ENCODE peak calls at places on chromosomes 16 and 17, in six cellular contexts. B is kidney epithelial cell; X is GM10248; Y is stimulated activated CD4-positive, alpha-beta T cell treated with anti-CD3 and anti-CD28 coated beads, Interleukin-4, amount 100 ng/mL, for 4 hours; S is omental fat pad; V is activated naive CD8-positive, alpha-beta T cell treated with anti-CD3 and anti-CD28 coated beads, Interleukin-2, amount 50 U/mL, for 24 hours. D is an unnamed sample.

GRCh38 chr17:2406903-2407790 is 6.3 kb upstream of the MNT start:
- DNase-seq in S (peak), Y (no peak), V (peak), B (peak), X (no peak), D (peak)

GRCh38 chr16:50585331-50585776 is 37.2 kb downstream of the NKD1 start:
- DNase-seq in Y (no peak), B (no peak), X (no peak), V (no peak), S (no peak), D (no peak)

GRCh38 chr16:50731130-50731988 is 10.5 kb upstream of the CYLD start:
- DNase-seq in Y (no peak), V (no peak), S (no peak), X (no peak), B (no peak), D (no peak)

GRCh38 chr16:11024333-11025053 is 80.1 kb downstream of the CLEC16A start:
- DNase-seq in X (no peak), V (peak), Y (no peak), S (no peak), B (peak), D (peak)

GRCh38 chr16:73569266-73569665 is 521.3 kb upstream of the ZFHX3 start:
- DNase-seq in S (no peak), B (no peak), X (no peak), V (no peak), Y (no peak), D (no peak)

GRCh38 chr17:80984749-80985148 is 6.9 kb upstream of the CHMP6 start:
- DNase-seq in X (no peak), Y (no peak), B (no peak), V (no peak), S (no peak), D (peak)

GRCh38 chr17:38890410-38890746 is 20.5 kb downstream of the LASP1 start:
- DNase-seq in X (no peak), V (no peak), B (no peak), S (no peak), Y (no peak), D (no peak)

GRCh38 chr16:28923652-28924398 is 1.2 kb downstream of the RABEP2 start:
- DNase-seq in B (no peak), X (peak), V (no peak), Y (no peak), S (no peak), D (no peak)

GRCh38 chr16:75070055-75070841 is 46.3 kb downstream of the LDHD start:
- DNase-seq in Y (no peak), B (no peak), S (no peak), V (no peak), X (no peak), D (no peak)

GRCh38 chr16:68894714-68895113 is 51.4 kb downstream of the TANGO6 start:
- DNase-seq in Y (no peak), X (no peak), V (no peak), S (no peak), B (no peak), D (no peak)

GRCh38 chr17:39739020-39739884 is 1.5 kb downstream of the GRB7 start:
- DNase-seq in B (no peak), Y (no peak), S (peak), V (no peak), X (no peak), D (peak)

GRCh38 chr17:31496097-31496496 is 104.6 kb downstream of the RAB11FIP4 start:
- DNase-seq in S (no peak), V (no peak), B (no peak), Y (no peak), X (no peak), D (no peak)

GRCh38 chr16:52450906-52451305 is 96.0 kb downstream of the TOX3 start:
- DNase-seq in X (no peak), S (no peak), B (no peak), V (no peak), Y (no peak), D (no peak)

GRCh38 chr16:2194852-2195315 is 1.5 kb downstream of the CASKIN1 start:
- DNase-seq in V (peak), Y (peak), B (no peak), S (no peak), X (peak), D (peak)

GRCh38 chr17:46811978-46812583 is 6.4 kb downstream of the WNT3 start:
- DNase-seq in S (no peak), X (no peak), V (no peak), Y (no peak), B (peak), D (no peak)

GRCh38 chr17:72538921-72539352 is 418.1 kb downstream of the SOX9 start:
- DNase-seq in Y (no peak), V (no peak), S (no peak), B (no peak), X (no peak), D (no peak)

GRCh38 chr17:20960871-20961270 is 81.9 kb downstream of the USP22 start:
- DNase-seq in S (no peak), B (no peak), V (no peak), X (no peak), Y (no peak), D (no peak)

GRCh38 chr16:31093132-31093703 is 1.4 kb downstream of the VKORC1 start:
- DNase-seq in V (no peak), S (no peak), Y (no peak), X (no peak), B (no peak), D (no peak)

GRCh38 chr16:49542391-49542891 is 168.8 kb downstream of the C16orf78 start:
- DNase-seq in Y (no peak), V (no peak), S (no peak), X (no peak), B (no peak), D (no peak)

GRCh38 chr17:29042679-29043538 is at the start of gene PIPOX:
- DNase-seq in S (no peak), Y (no peak), B (no peak), X (peak), V (no peak), D (no peak)

GRCh38 chr16:68265078-68265925 is 976 bp downstream of the SLC7A6 start:
- DNase-seq in X (peak), S (no peak), V (peak), Y (peak), B (peak), D (peak)

GRCh38 chr17:4249452-4250029 is 14.2 kb downstream of the ANKFY1 start:
- DNase-seq in S (no peak), Y (no peak), X (peak), V (no peak), B (no peak), D (no peak)

GRCh38 chr17:951388-952132 is 28.0 kb downstream of the NXN start:
- DNase-seq in X (no peak), S (no peak), Y (no peak), B (peak), V (no peak), D (peak)

GRCh38 chr17:4858880-4859260 is 25.7 kb downstream of the MINK1 start:
- DNase-seq in Y (no peak), X (no peak), V (no peak), S (no peak), B (no peak), D (peak)

GRCh38 chr17:36885161-36885735 is 52.0 kb upstream of the LHX1 start:
- DNase-seq in V (no peak), X (no peak), B (no peak), Y (no peak), S (no peak), D (no peak)

GRCh38 chr17:47694018-47694817 is at the start of gene TBKBP1:
- DNase-seq in V (peak), Y (peak), X (peak), S (no peak), B (no peak), D (no peak)

GRCh38 chr16:11094838-11095565 is 150.6 kb downstream of the CLEC16A start:
- DNase-seq in V (peak), Y (peak), S (no peak), B (no peak), X (peak), D (no peak)

GRCh38 chr17:76585649-76586593 is at the start of gene ST6GALNAC2:
- DNase-seq in V (peak), B (no peak), S (no peak), X (peak), Y (peak), D (peak)

GRCh38 chr17:27853121-27853520 is 40.0 kb downstream of the LYRM9 start:
- DNase-seq in B (no peak), S (no peak), X (no peak), V (no peak), Y (no peak), D (no peak)

GRCh38 chr17:78474631-78475146 is 96.2 kb downstream of the PGS1 start:
- DNase-seq in B (no peak), V (peak), Y (no peak), S (no peak), X (peak), D (no peak)

GRCh38 chr16:1768061-1768766 is 3.1 kb downstream of the NME3 start:
- DNase-seq in B (no peak), X (no peak), V (no peak), Y (no peak), S (no peak), D (no peak)

GRCh38 chr16:79542196-79542859 is 58.2 kb downstream of the MAF start:
- DNase-seq in V (no peak), B (no peak), X (no peak), Y (no peak), S (no peak), D (no peak)

GRCh38 chr17:28488884-28489276 is 15.4 kb downstream of the SLC13A2 start:
- DNase-seq in Y (no peak), V (no peak), B (no peak), S (no peak), X (no peak), D (no peak)

GRCh38 chr17:61461586-61461966 is 9.4 kb downstream of the TBX4 start:
- DNase-seq in Y (no peak), X (no peak), S (no peak), V (no peak), B (no peak), D (no peak)

D was measured in foreskin keratinocyte.